ENCODE peak calls at places on chromosomes 13 and 19, in nine cellular contexts. U, M, D, S, C, B, J, E and R are unnamed samples.

GRCh38 chr13:110907951-110908898 is 6.6 kb downstream of the ANKRD10 start:
- DNase-seq in B (no peak), C (peak; percentile 74), D (no peak), S (no peak), J (no peak), U (no peak), E (no peak), M (no peak), R (no peak)

GRCh38 chr19:16198363-16198636 is 589 bp downstream of the AP1M1 start:
- DNase-seq in U (no peak), D (no peak), C (no peak), M (no peak), J (no peak), S (no peak), E (no peak), B (no peak), R (no peak)

GRCh38 chr19:6239401-6239844 is 40.4 kb downstream of the MLLT1 start:
- DNase-seq in S (no peak), E (no peak), D (no peak), U (peak; percentile 10), J (no peak), C (no peak), M (no peak), B (no peak), R (no peak)

GRCh38 chr19:2567580-2567979 is 91.7 kb downstream of the GADD45B start:
- DNase-seq in S (peak; percentile 57), U (no peak), B (no peak), C (no peak), M (no peak), E (no peak), J (no peak), D (peak; percentile 30), R (no peak)

GRCh38 chr13:57629821-57630235 is 1.7 kb upstream of the PCDH17 start:
- DNase-seq in E (peak; percentile 84), U (peak; percentile 34), B (peak; percentile 92), D (peak; percentile 32), C (peak; percentile 29), J (no peak), S (peak; percentile 20), M (no peak), R (peak; percentile 97)

GRCh38 chr13:106919638-106920037 is 351.7 kb upstream of the ARGLU1 start:
- DNase-seq in J (no peak), D (no peak), E (no peak), U (no peak), B (peak; percentile 34), S (no peak), C (no peak), M (no peak), R (no peak)

GRCh38 chr19:5697022-5697889 is 7.2 kb downstream of the RPL36 start:
- DNase-seq in M (no peak), C (no peak), J (no peak), B (no peak), D (no peak), S (no peak), E (no peak), U (no peak), R (no peak)

GRCh38 chr13:98866882-98867281 is 111.0 kb downstream of the DOCK9 start:
- DNase-seq in J (no peak), S (no peak), M (no peak), B (no peak), U (no peak), E (no peak), D (no peak), C (no peak), R (no peak)

GRCh38 chr19:10289167-10289835 is 451 bp upstream of the ICAM5 start:
- DNase-seq in M (peak; percentile 80), C (peak; percentile 71), J (no peak), B (no peak), U (peak; percentile 61), S (no peak), E (no peak), D (peak; percentile 72), R (peak; percentile 39)

GRCh38 chr13:80663788-80664187 is 322.9 kb upstream of the SPRY2 start:
- DNase-seq in C (no peak), S (no peak), D (no peak), M (no peak), J (no peak), E (no peak), U (no peak), B (no peak), R (no peak)

GRCh38 chr19:435056-435706 is 25.7 kb downstream of the SHC2 start:
- DNase-seq in S (no peak), U (no peak), M (no peak), J (no peak), C (no peak), D (no peak), B (no peak), E (no peak), R (no peak)

GRCh38 chr19:42816901-42817300 is 51.4 kb upstream of the PSG8 start:
- DNase-seq in J (no peak), U (no peak), E (no peak), B (no peak), S (no peak), D (no peak), M (no peak), C (peak; percentile 31), R (peak; percentile 3)

GRCh38 chr13:43694265-43694664 is 92.5 kb downstream of the ENOX1 start:
- DNase-seq in B (no peak), E (no peak), J (no peak), D (no peak), M (no peak), C (no peak), S (no peak), U (no peak), R (no peak)

GRCh38 chr19:38417544-38418506 is 8.2 kb downstream of the RASGRP4 start:
- DNase-seq in C (peak; percentile 74), M (no peak), B (peak; percentile 46), D (peak; percentile 69), S (no peak), E (no peak), J (peak; percentile 59), U (peak; percentile 52), R (peak; percentile 50)

GRCh38 chr19:38851622-38852230 is 1.9 kb upstream of the HNRNPL start:
- DNase-seq in D (peak; percentile 94), U (peak; percentile 88), M (no peak), E (peak; percentile 98), C (peak; percentile 98), J (peak; percentile 75), S (peak; percentile 75), B (peak; percentile 87), R (peak; percentile 80)

GRCh38 chr13:47480121-47480520 is 521.0 kb downstream of the SUCLA2 start:
- DNase-seq in C (no peak), E (no peak), D (no peak), S (no peak), M (peak; percentile 60), B (no peak), J (no peak), U (no peak), R (no peak)

GRCh38 chr19:17026706-17027427 is at the start of gene CPAMD8:
- DNase-seq in J (no peak), S (no peak), D (no peak), M (no peak), C (no peak), B (no peak), U (no peak), E (no peak), R (no peak)

GRCh38 chr13:72144625-72145024 is 277.6 kb upstream of the DACH1 start:
- DNase-seq in D (no peak), C (no peak), B (no peak), S (no peak), J (no peak), M (no peak), U (no peak), E (no peak), R (no peak)

GRCh38 chr13:97226013-97226412 is 3.9 kb downstream of the MBNL2 start:
- DNase-seq in S (no peak), B (no peak), J (no peak), D (no peak), E (no peak), U (no peak), M (no peak), C (no peak), R (peak; percentile 21)

GRCh38 chr19:1401138-1401888 is at the start of gene GAMT:
- DNase-seq in S (no peak), J (peak; percentile 79), M (no peak), B (peak; percentile 45), U (peak; percentile 59), E (peak; percentile 91), C (no peak), D (peak; percentile 65), R (no peak)

GRCh38 chr13:46165485-46166220 is 16.3 kb downstream of the LCP1 start:
- DNase-seq in J (no peak), B (no peak), M (peak; percentile 13), C (no peak), S (no peak), D (peak; percentile 46), E (no peak), U (no peak), R (no peak)

GRCh38 chr19:6098574-6098973 is 11.7 kb downstream of the RFX2 start:
- DNase-seq in S (no peak), U (no peak), E (no peak), C (no peak), J (no peak), M (no peak), D (no peak), B (no peak), R (no peak)

GRCh38 chr19:56608274-56608964 is 13.3 kb downstream of the ZNF71 start:
- DNase-seq in C (no peak), D (no peak), M (no peak), U (no peak), J (no peak), E (no peak), S (no peak), B (no peak), R (no peak)

GRCh38 chr19:51240866-51241265 is 10.0 kb upstream of the SIGLECL1 start:
- DNase-seq in B (no peak), M (no peak), E (no peak), D (no peak), C (no peak), U (no peak), S (no peak), J (no peak), R (no peak)

GRCh38 chr19:610801-611505 is 21.3 kb downstream of the HCN2 start:
- DNase-seq in M (no peak), U (peak; percentile 43), S (no peak), J (peak; percentile 74), E (no peak), B (no peak), D (peak; percentile 63), C (peak; percentile 58), R (no peak)

GRCh38 chr19:45769821-45770191 is 754 bp upstream of the SIX5 start:
- DNase-seq in B (no peak), U (no peak), D (peak; percentile 48), E (peak; percentile 68), S (no peak), M (no peak), J (no peak), C (peak; percentile 70), R (no peak)

GRCh38 chr19:35717665-35718344 is at the start of gene KMT2B:
- DNase-seq in U (peak; percentile 93), S (no peak), E (peak; percentile 100), J (peak; percentile 99), B (peak; percentile 87), C (peak; percentile 98), M (no peak), D (peak; percentile 94), R (peak; percentile 92)

GRCh38 chr19:39444598-39445257 is 654 bp upstream of the SUPT5H start:
- DNase-seq in D (no peak), U (no peak), E (no peak), B (no peak), J (no peak), C (no peak), M (no peak), S (no peak), R (no peak)

GRCh38 chr13:33381906-33382305 is 96.4 kb upstream of the STARD13 start:
- DNase-seq in C (no peak), S (no peak), U (no peak), J (no peak), D (no peak), B (no peak), M (no peak), E (no peak), R (no peak)

GRCh38 chr13:41782086-41782485 is 178.8 kb downstream of the VWA8 start:
- DNase-seq in U (no peak), B (no peak), S (no peak), J (no peak), E (peak; percentile 13), D (no peak), C (no peak), M (no peak), R (no peak)

GRCh38 chr19:36420961-36421748 is 2.7 kb upstream of the ZFP82 start:
- DNase-seq in B (no peak), E (no peak), J (no peak), U (no peak), M (no peak), S (no peak), D (no peak), C (no peak), R (no peak)